ENCODE peak calls at places on chromosomes 1 and 21, in six cellular contexts. C, H, I, A, E and W are unnamed samples.

GRCh38 chr1:106791041-106791440 is 265.4 kb upstream of the PRMT6 start:
- DNase-seq in A (no peak), H (no peak), E (no peak), C (no peak), I (no peak), W (no peak)

GRCh38 chr1:215526147-215526845 is 40.8 kb upstream of the KCTD3 start:
- DNase-seq in E (peak; percentile 69), H (no peak), C (no peak), A (peak; percentile 68), I (no peak), W (no peak)

GRCh38 chr1:2451744-2452582 is 24.1 kb upstream of the PLCH2 start:
- DNase-seq in A (no peak), H (no peak), E (peak; percentile 94), I (no peak), C (no peak), W (peak; percentile 96)

GRCh38 chr1:184753093-184753492 is 1.6 kb downstream of the EDEM3 start:
- DNase-seq in E (no peak), A (no peak), H (no peak), I (no peak), C (no peak), W (no peak)

GRCh38 chr1:46134660-46135331 is 2.4 kb upstream of the PIK3R3 start:
- DNase-seq in H (no peak), A (no peak), E (peak; percentile 95), C (no peak), I (no peak), W (no peak)

GRCh38 chr1:184608581-184608980 is 146.1 kb downstream of the EDEM3 start:
- DNase-seq in A (no peak), I (no peak), E (no peak), H (no peak), C (no peak), W (no peak)

GRCh38 chr1:47684964-47685762 is 247.3 kb downstream of the FOXD2 start:
- DNase-seq in H (no peak), A (no peak), C (no peak), I (no peak), E (no peak), W (no peak)

GRCh38 chr1:21149430-21149861 is 27.3 kb downstream of the EIF4G3 start:
- DNase-seq in I (no peak), A (no peak), E (peak; percentile 56), C (no peak), H (no peak), W (peak; percentile 13)

GRCh38 chr21:45992311-45993209 is 11.0 kb downstream of the COL6A1 start:
- DNase-seq in H (peak; percentile 46), E (no peak), A (no peak), C (peak; percentile 8), I (no peak), W (no peak)

GRCh38 chr1:231421616-231421970 is 494 bp downstream of the EGLN1 start:
- DNase-seq in A (no peak), I (peak; percentile 13), H (peak; percentile 46), C (peak; percentile 52), E (peak; percentile 43), W (no peak)

GRCh38 chr1:171635661-171636060 is 13.6 kb downstream of the MYOCOS start:
- DNase-seq in A (no peak), E (no peak), I (no peak), C (no peak), H (no peak), W (no peak)

GRCh38 chr1:108852141-108852540 is 4.8 kb downstream of the AKNAD1 start:
- DNase-seq in C (no peak), A (no peak), E (no peak), H (no peak), I (no peak), W (no peak)

GRCh38 chr1:37739222-37739621 is 25.7 kb downstream of the EPHA10 start:
- DNase-seq in H (no peak), E (no peak), C (no peak), I (no peak), A (no peak), W (no peak)

GRCh38 chr1:195909061-195909460 is 699.2 kb downstream of the KCNT2 start:
- DNase-seq in H (no peak), A (no peak), I (no peak), C (no peak), E (peak; percentile 31), W (no peak)

GRCh38 chr1:221706862-221707582 is 34.9 kb downstream of the DUSP10 start:
- DNase-seq in C (no peak), I (no peak), E (no peak), A (no peak), H (no peak), W (no peak)
- TF ChIP-seq POLR2A in C (no peak), I (no peak), E (no peak), A (no peak), H (no peak), W (no peak)

GRCh38 chr1:39128959-39129358 is 75.5 kb upstream of the MACF1 start:
- DNase-seq in H (no peak), C (no peak), I (no peak), A (no peak), E (no peak), W (no peak)
- TF ChIP-seq POLR2A in H (no peak), C (no peak), I (no peak), A (no peak), E (no peak), W (no peak)

GRCh38 chr1:12185036-12185435 is 18.2 kb downstream of the TNFRSF1B start:
- DNase-seq in C (no peak), I (no peak), A (no peak), H (no peak), E (no peak), W (no peak)

GRCh38 chr1:12182410-12182946 is 15.7 kb downstream of the TNFRSF1B start:
- DNase-seq in E (no peak), C (no peak), I (no peak), A (no peak), H (no peak), W (no peak)

GRCh38 chr1:12185556-12186276 is 18.9 kb downstream of the TNFRSF1B start:
- DNase-seq in H (peak; percentile 16), C (no peak), E (no peak), A (no peak), I (no peak), W (no peak)

GRCh38 chr1:12183095-12183794 is 16.5 kb downstream of the TNFRSF1B start:
- DNase-seq in H (no peak), C (no peak), E (no peak), A (no peak), I (no peak), W (no peak)

DNA sequence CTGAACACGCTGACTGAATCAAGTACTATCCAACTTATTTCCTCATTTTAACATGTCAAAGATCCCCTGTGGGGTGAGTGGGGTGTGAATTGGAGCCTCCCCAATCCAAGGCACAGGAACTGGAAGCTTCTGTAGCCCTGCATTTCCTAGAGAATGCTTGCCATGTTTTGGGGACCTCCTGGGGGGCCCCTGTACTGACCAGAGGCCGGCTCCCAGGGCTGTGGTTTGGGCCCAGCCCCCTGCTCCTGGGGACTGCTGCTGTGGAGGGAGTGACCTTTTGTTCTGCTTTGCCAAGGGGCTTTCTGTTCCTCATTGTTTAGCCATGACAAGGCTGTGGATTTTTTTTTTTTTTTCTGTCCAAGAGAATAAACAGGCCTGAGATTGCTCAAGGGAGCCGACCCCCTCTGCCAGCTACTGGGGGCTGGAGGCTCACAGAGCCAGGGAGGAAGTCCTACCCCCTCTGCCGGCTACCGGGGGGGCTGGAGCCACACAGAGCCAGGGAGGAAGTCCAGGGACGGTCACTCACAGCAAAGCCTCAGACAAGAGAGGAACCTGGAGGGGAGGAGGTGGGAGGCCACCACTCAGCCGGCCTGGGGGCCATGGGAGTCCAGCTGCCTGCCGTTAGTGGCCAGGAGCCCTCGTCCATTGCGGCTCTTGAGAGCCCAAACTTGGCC is 17.4 kb downstream of the TNFRSF1B start:
- DNase-seq in A (peak; percentile 34), C (peak; percentile 80), H (peak; percentile 88), E (peak; percentile 85), I (no peak), W (no peak)
- TF ChIP-seq POLR2A in A (no peak), C (peak; percentile 39), H (peak; percentile 24), E (peak; percentile 48), I (no peak), W (no peak)

GRCh38 chr1:182600036-182600713 is 4.0 kb downstream of the RGS16 start:
- DNase-seq in A (no peak), E (no peak), C (no peak), H (no peak), I (no peak), W (no peak)
- TF ChIP-seq POLR2A in A (no peak), E (no peak), C (no peak), H (no peak), I (peak; percentile 14), W (no peak)

GRCh38 chr1:75522389-75522788 is 88.5 kb downstream of the SLC44A5 start:
- DNase-seq in E (no peak), I (no peak), A (peak; percentile 12), H (no peak), C (peak; percentile 44), W (no peak)
- TF ChIP-seq POLR2A in E (no peak), I (no peak), A (no peak), H (no peak), C (no peak), W (no peak)

GRCh38 chr1:154982897-154983648 is at the start of gene FLAD1:
- DNase-seq in E (peak; percentile 100), A (peak; percentile 99), C (peak; percentile 97), I (peak; percentile 99), H (peak; percentile 93), W (peak; percentile 92)
- TF ChIP-seq POLR2A in E (no peak), A (peak; percentile 95), C (peak; percentile 32), I (peak; percentile 84), H (peak; percentile 35), W (peak; percentile 17)